ENCODE peak calls at places on chromosomes 7 and 10, in seven cellular contexts. K is cardiac fibroblast; S is endothelial cell; N is fibroblast of mammary gland; X is CD4-positive, alpha-beta T cell; Z is cardiac muscle cell; E is dorsolateral prefrontal cortex. F is an unnamed sample.

GRCh38 chr10:128539784-128540759 is 413.8 kb upstream of the MKI67 start:
- DNase-seq in K (no peak), S (peak; percentile 51), N (no peak), X (no peak), Z (no peak), E (no peak), F (no peak)

GRCh38 chr7:71484381-71484780 is 352.4 kb downstream of the GALNT17 start:
- DNase-seq in K (no peak), S (no peak), N (peak; percentile 73), X (no peak), Z (no peak), E (no peak), F (no peak)

GRCh38 chr7:25288536-25289283 is 60.4 kb upstream of the NPVF start:
- DNase-seq in K (peak; percentile 24), S (no peak), N (no peak), X (no peak), Z (peak; percentile 14), E (peak; percentile 91), F (no peak)

GRCh38 chr7:103989200-103989784 is at the start of gene RELN:
- DNase-seq in K (peak; percentile 29), S (peak; percentile 36), N (peak; percentile 14), X (no peak), Z (peak; percentile 80), E (peak; percentile 70), F (no peak)

GRCh38 chr7:8761731-8762130 is 328.3 kb downstream of the NXPH1 start:
- DNase-seq in K (no peak), S (no peak), N (no peak), X (no peak), Z (no peak), E (no peak), F (no peak)

GRCh38 chr10:119479048-119479394 is 63.5 kb downstream of the RGS10 start:
- DNase-seq in K (no peak), S (no peak), N (no peak), X (no peak), Z (no peak), E (no peak), F (no peak)

GRCh38 chr7:131212114-131212513 is 115.6 kb upstream of the MKLN1 start:
- DNase-seq in K (peak; percentile 50), S (peak; percentile 36), N (peak; percentile 32), X (no peak), Z (peak; percentile 55), E (no peak), F (no peak)

GRCh38 chr7:71682841-71683341 is 550.9 kb downstream of the GALNT17 start:
- DNase-seq in K (no peak), S (no peak), N (no peak), X (no peak), Z (peak; percentile 75), E (no peak), F (no peak)

GRCh38 chr10:3126741-3127342 is 45.7 kb downstream of the PITRM1 start:
- DNase-seq in K (no peak), S (no peak), N (no peak), X (no peak), Z (peak; percentile 84), E (peak; percentile 70), F (peak; percentile 92)

GRCh38 chr10:86366902-86367338 is 325 bp upstream of the GRID1 start:
- DNase-seq in K (no peak), S (no peak), N (no peak), X (no peak), Z (no peak), E (no peak), F (no peak)

GRCh38 chr10:133528845-133529575 is 1.8 kb downstream of the CYP2E1 start:
- DNase-seq in K (peak; percentile 29), S (peak; percentile 34), N (peak; percentile 10), X (no peak), Z (no peak), E (peak; percentile 73), F (no peak)

GRCh38 chr10:49831352-49832040 is 69.4 kb upstream of the OGDHL start:
- DNase-seq in K (peak; percentile 23), S (peak; percentile 39), N (no peak), X (no peak), Z (no peak), E (no peak), F (no peak)

GRCh38 chr7:70833726-70834125 is 298.2 kb upstream of the GALNT17 start:
- DNase-seq in K (peak; percentile 12), S (no peak), N (peak; percentile 55), X (no peak), Z (no peak), E (no peak), F (no peak)

GRCh38 chr7:70380315-70381027 is 751.5 kb upstream of the GALNT17 start:
- DNase-seq in K (no peak), S (no peak), N (peak; percentile 78), X (no peak), Z (no peak), E (no peak), F (no peak)

GRCh38 chr10:47405829-47406547 is 21.9 kb upstream of the ZNF488 start:
- DNase-seq in K (no peak), S (no peak), N (no peak), X (no peak), Z (no peak), E (no peak), F (no peak)

GRCh38 chr7:105521027-105521730 is 892 bp downstream of the PUS7 start:
- DNase-seq in K (peak; percentile 55), S (peak; percentile 37), N (peak; percentile 45), X (peak; percentile 11), Z (peak; percentile 76), E (peak; percentile 35), F (no peak)

GRCh38 chr7:73423519-73424485 is 9.8 kb upstream of the FZD9 start:
- DNase-seq in K (peak; percentile 30), S (no peak), N (no peak), X (no peak), Z (no peak), E (no peak), F (no peak)

GRCh38 chr7:2197436-2198155 is 35.1 kb downstream of the MAD1L1 start:
- DNase-seq in K (no peak), S (no peak), N (no peak), X (no peak), Z (no peak), E (no peak), F (no peak)

GRCh38 chr7:5417106-5418071 is 6.2 kb downstream of the TNRC18 start:
- DNase-seq in K (peak; percentile 45), S (no peak), N (no peak), X (no peak), Z (peak; percentile 22), E (no peak), F (no peak)

GRCh38 chr10:31836569-31837406 is 91.8 kb downstream of the ARHGAP12 start:
- DNase-seq in K (peak; percentile 62), S (peak; percentile 31), N (peak; percentile 57), X (no peak), Z (peak; percentile 45), E (no peak), F (no peak)

GRCh38 chr10:98262571-98262970 is 5.4 kb downstream of the LOXL4 start:
- DNase-seq in K (peak; percentile 59), S (peak; percentile 38), N (peak; percentile 55), X (no peak), Z (peak; percentile 46), E (no peak), F (no peak)

GRCh38 chr7:13062596-13062995 is 375.2 kb downstream of the ARL4A start:
- DNase-seq in K (no peak), S (no peak), N (no peak), X (no peak), Z (no peak), E (no peak), F (no peak)

GRCh38 chr7:133820584-133820983 is 306.6 kb upstream of the LRGUK start:
- DNase-seq in K (no peak), S (no peak), N (no peak), X (no peak), Z (no peak), E (no peak), F (no peak)

DNA sequence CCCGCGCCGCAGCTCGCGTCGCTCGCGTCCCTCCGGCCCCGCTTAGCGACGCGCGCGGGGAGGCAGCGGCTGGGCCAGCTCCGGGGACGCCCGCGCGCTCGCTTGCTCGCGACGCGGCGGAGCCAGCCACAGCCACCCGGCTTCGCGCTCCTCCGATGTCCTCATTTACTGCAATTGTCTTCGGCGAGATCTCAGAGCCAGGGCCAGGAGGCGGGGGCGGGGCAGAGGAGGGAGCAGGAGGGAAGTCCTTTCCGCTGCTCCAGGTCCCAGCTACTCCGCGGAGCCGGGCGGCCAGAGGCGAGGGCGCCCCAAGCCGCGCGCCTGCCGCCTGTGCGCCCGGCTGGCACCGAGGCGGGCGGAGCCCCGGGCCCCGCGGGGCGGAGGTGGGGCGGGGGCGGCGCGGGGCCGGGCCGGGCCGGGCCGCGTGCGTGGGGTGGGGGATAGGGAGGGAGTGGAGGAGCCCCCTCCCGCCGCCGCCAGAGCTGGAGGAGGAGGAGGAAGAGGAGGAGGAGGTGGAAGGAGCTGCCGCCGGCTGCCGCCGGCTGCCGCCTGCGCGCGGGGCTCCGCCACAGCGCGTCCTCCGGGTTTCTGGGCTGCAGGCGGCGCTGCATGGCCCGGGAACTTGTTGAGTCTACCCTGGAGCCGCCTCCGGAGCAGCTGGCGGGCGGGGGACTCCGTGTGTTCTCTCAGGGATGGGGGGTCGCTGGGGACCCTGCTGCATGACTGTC is at the start of gene INSYN2A:
- DNase-seq in K (peak; percentile 56), S (peak; percentile 73), N (peak; percentile 52), X (no peak), Z (peak; percentile 47), E (no peak), F (no peak)
- TF ChIP-seq CTCF in K (peak; percentile 34), S (no peak), N (no peak), X (no peak), Z (peak; percentile 42), E (peak; percentile 11), F (peak; percentile 37)

GRCh38 chr10:117534321-117535044 is 8.1 kb upstream of the EMX2 start:
- DNase-seq in K (no peak), S (no peak), N (no peak), X (no peak), Z (no peak), E (no peak), F (no peak)
- TF ChIP-seq CTCF in K (no peak), S (no peak), N (no peak), X (no peak), Z (no peak), E (no peak), F (no peak)

DNA sequence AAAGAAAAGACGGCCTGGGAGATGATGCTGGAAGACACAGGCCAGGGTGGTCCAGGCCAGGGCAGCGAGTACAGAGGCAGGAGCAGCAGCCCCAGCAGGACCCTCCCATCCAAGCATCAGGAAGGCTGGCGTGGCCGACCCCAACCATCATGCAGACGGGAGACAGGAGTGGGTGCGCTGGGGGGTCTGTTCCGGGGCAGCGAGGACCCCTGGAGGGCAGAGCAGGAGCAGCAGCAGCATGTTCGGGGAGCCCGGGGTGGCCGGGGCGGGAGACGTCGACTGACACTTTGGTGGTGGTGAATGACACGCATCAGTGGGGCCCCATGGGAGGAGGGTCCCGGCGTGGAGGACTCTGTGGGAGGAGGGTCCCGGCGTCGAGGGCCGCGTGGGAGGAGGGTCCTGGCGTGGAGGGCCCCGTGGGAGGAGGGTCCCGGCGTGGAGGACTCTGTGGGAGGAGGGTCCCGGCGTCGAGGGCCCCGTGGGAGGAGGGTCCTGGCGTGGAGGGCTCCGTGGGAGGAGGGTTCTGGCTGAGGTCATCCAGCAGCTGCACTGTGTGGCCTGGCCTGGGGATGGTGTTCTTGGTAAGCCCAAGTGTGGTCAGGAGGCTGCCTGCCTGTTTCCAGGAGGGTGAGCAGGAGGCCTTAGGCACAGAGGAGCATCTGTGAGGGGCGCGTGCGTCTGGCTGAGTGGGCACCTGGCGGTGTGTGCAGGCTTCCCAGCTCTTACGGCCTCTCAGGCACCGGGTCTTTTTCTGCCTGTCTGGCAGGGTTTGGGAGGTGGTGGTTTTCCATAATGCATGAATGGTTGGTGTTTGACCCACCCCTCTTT is 38.9 kb downstream of the FAM20C start:
- DNase-seq in K (no peak), S (peak; percentile 25), N (peak; percentile 42), X (no peak), Z (no peak), E (no peak), F (no peak)
- TF ChIP-seq CTCF in K (peak; percentile 30), S (peak; percentile 27), N (peak; percentile 24), X (no peak), Z (peak; percentile 36), E (peak; percentile 12), F (no peak)

GRCh38 chr7:115851291-115851690 is 179.3 kb downstream of the TFEC start:
- DNase-seq in K (peak; percentile 68), S (no peak), N (peak; percentile 72), X (no peak), Z (peak; percentile 9), E (no peak), F (no peak)
- TF ChIP-seq CTCF in K (peak; percentile 27), S (peak; percentile 44), N (peak; percentile 40), X (peak; percentile 15), Z (peak; percentile 34), E (peak; percentile 29), F (peak; percentile 52)